ENCODE peak calls at places on chromosomes 7 and 10, in seven cellular contexts. E, K, U, I, V, H and B are unnamed samples.

GRCh38 chr10:3972460-3973366 is 187.7 kb upstream of the KLF6 start:
- DNase-seq in H (no peak), U (no peak), V (no peak), E (no peak), K (no peak), I (peak), B (no peak)

GRCh38 chr10:113292086-113292485 is 260.8 kb upstream of the HABP2 start:
- DNase-seq in E (no peak), K (no peak), U (no peak), I (no peak), V (no peak), H (no peak), B (no peak)

GRCh38 chr7:55348502-55348901 is 16.6 kb upstream of the LANCL2 start:
- DNase-seq in V (no peak), H (no peak), K (no peak), E (no peak), I (no peak), U (no peak), B (no peak)

GRCh38 chr7:157058026-157058425 is 47.6 kb upstream of the MNX1 start:
- DNase-seq in I (no peak), K (no peak), H (no peak), U (no peak), E (no peak), V (no peak), B (no peak)

GRCh38 chr7:8250547-8250946 is 11.4 kb downstream of the ICA1 start:
- DNase-seq in V (no peak), U (no peak), I (no peak), K (no peak), H (no peak), E (no peak), B (no peak)

GRCh38 chr10:48684792-48685651 is at the start of gene WDFY4:
- DNase-seq in E (peak), I (no peak), U (no peak), H (no peak), K (no peak), V (no peak), B (no peak)

GRCh38 chr7:22576941-22577927 is 77.2 kb upstream of the STEAP1B start:
- DNase-seq in K (no peak), V (no peak), I (no peak), E (no peak), U (no peak), H (no peak), B (peak)

GRCh38 chr10:87838650-87839049 is 20.6 kb upstream of the ATAD1 start:
- DNase-seq in U (no peak), V (no peak), K (no peak), H (no peak), E (no peak), I (peak), B (no peak)

GRCh38 chr7:17770710-17771375 is 169.5 kb downstream of the SNX13 start:
- DNase-seq in K (no peak), E (no peak), I (no peak), U (no peak), H (no peak), V (no peak), B (no peak)

GRCh38 chr7:128394904-128395496 is 14.8 kb downstream of the IMPDH1 start:
- DNase-seq in H (no peak), V (no peak), I (no peak), K (no peak), E (no peak), U (no peak), B (no peak)

GRCh38 chr7:128530855-128531104 is 54.2 kb downstream of the METTL2B start:
- DNase-seq in V (no peak), I (no peak), H (no peak), U (no peak), E (no peak), K (no peak), B (no peak)

GRCh38 chr10:52287853-52288252 is 26.2 kb upstream of the DKK1 start:
- DNase-seq in I (no peak), K (no peak), V (no peak), U (no peak), E (no peak), H (no peak), B (no peak)

GRCh38 chr10:6053816-6054581 is 8.2 kb downstream of the IL2RA start:
- DNase-seq in H (peak), I (no peak), K (peak), V (no peak), E (no peak), U (no peak), B (no peak)

GRCh38 chr10:6579904-6580278 is at the start of gene PRKCQ:
- DNase-seq in U (no peak), E (no peak), I (no peak), H (no peak), V (peak), K (no peak), B (no peak)

GRCh38 chr7:30813466-30813865 is 42.2 kb downstream of the MINDY4 start:
- DNase-seq in I (no peak), H (peak), U (no peak), K (no peak), E (no peak), V (no peak), B (no peak)

GRCh38 chr7:43390601-43391000 is 192.3 kb upstream of the STK17A start:
- DNase-seq in E (no peak), K (no peak), I (peak), U (no peak), H (no peak), V (no peak), B (no peak)
- H3K4me3 ChIP-seq in E (no peak), K (no peak), I (no peak), U (no peak), H (no peak), V (no peak), B (no peak)

GRCh38 chr10:27759483-27760281 is 14.1 kb upstream of the MKX start:
- DNase-seq in U (no peak), V (peak), E (no peak), K (no peak), I (peak), H (no peak), B (no peak)
- TF ChIP-seq CTCF in U (peak), V (peak), E (peak), K (no peak), I (no peak), H (no peak), B (no peak)

GRCh38 chr7:65381742-65382141 is 8.1 kb downstream of the ZNF92 start:
- DNase-seq in E (peak), V (peak), I (no peak), U (no peak), H (no peak), K (no peak), B (no peak)
- H3K4me3 ChIP-seq in E (peak), V (peak), I (no peak), U (no peak), H (no peak), K (no peak), B (no peak)

GRCh38 chr7:27898735-27899134 is 158.8 kb downstream of the TAX1BP1 start:
- DNase-seq in U (no peak), E (no peak), I (no peak), H (no peak), V (no peak), K (no peak), B (no peak)

GRCh38 chr7:27897001-27897400 is 157.0 kb downstream of the TAX1BP1 start:
- DNase-seq in I (no peak), K (no peak), E (no peak), U (no peak), H (no peak), V (no peak), B (no peak)

GRCh38 chr7:27895553-27895952 is 155.6 kb downstream of the TAX1BP1 start:
- DNase-seq in U (no peak), V (no peak), E (no peak), I (no peak), H (no peak), K (no peak), B (no peak)

GRCh38 chr7:27899601-27900000 is 159.6 kb downstream of the TAX1BP1 start:
- DNase-seq in E (no peak), I (no peak), H (no peak), K (no peak), V (no peak), U (no peak), B (no peak)

GRCh38 chr7:27897441-27897847 is 157.5 kb downstream of the TAX1BP1 start:
- DNase-seq in E (no peak), H (no peak), I (no peak), U (no peak), K (no peak), V (no peak), B (no peak)
- TF ChIP-seq CTCF in E (no peak), H (no peak), I (no peak), U (no peak), K (no peak), V (no peak), B (no peak)

DNA sequence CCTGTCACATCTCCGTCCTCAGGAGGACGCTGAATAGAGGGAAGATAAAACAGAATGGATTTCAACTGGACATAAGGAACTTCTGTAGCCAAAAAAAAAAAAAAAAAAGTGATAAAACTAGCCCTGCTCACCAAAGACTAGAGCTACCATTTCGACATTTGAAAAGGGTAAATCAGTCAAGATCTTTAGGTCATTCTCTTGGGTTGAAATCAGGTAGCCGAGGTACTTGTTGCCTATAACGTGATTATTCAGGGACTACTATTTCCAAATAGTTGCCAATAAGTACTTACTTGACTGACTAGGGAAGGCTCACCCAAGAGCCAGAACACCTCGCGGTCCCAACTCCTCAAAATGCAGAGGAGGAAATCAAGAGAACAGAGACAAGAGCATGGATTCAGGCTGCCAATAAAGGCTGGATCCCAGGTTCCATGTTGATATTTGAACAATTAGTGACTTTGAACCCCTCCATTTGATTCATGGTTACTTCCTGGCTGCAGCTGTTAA is 2.0 kb downstream of the RHEB start:
- DNase-seq in H (no peak), E (no peak), K (no peak), V (no peak), I (no peak), U (no peak), B (no peak)
- H3K4me3 ChIP-seq in H (peak), E (peak), K (peak), V (peak), I (peak), U (peak), B (peak)

GRCh38 chr7:124152859-124153692 is 120.2 kb upstream of the TMEM229A start:
- DNase-seq in I (peak), E (peak), H (no peak), V (peak), U (peak), K (no peak), B (no peak)
- TF ChIP-seq CTCF in I (peak), E (peak), H (peak), V (peak), U (peak), K (no peak), B (no peak)

GRCh38 chr10:71747039-71747807 is 26.1 kb downstream of the VSIR start:
- DNase-seq in E (no peak), I (no peak), V (no peak), K (no peak), H (peak), U (no peak), B (no peak)
- H3K4me3 ChIP-seq in E (no peak), I (no peak), V (no peak), K (no peak), H (no peak), U (no peak), B (no peak)

DNA sequence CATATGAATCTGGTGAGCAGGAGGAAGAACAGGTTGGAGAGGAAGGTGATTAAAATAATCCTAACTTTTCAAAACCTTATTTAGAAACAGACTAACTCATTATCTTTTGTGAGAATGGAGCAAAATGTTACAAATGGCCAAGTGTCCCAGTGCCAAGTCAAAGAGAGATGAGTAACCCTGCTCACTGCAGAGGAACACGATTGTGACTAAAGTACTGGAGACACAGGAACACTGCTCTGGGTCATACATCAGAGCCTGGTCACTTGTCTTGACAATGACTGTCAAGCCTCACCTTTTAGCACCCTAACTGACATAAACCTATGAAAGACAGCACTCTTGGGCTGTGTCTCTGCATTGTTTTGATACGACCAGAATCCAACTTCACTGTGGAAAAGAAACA is 108.8 kb downstream of the SGMS1 start:
- DNase-seq in H (no peak), E (no peak), V (no peak), K (no peak), U (no peak), I (no peak), B (no peak)
- TF ChIP-seq CTCF in H (no peak), E (no peak), V (no peak), K (no peak), U (no peak), I (no peak), B (no peak)

GRCh38 chr10:83606275-83606674 is 533.0 kb upstream of the GHITM start:
- DNase-seq in I (peak), E (no peak), K (no peak), U (no peak), V (peak), H (no peak), B (peak)

GRCh38 chr10:83612746-83613145 is 526.6 kb upstream of the GHITM start:
- DNase-seq in I (no peak), U (no peak), H (no peak), V (no peak), K (no peak), E (no peak), B (no peak)

GRCh38 chr10:83607959-83608745 is 531.2 kb upstream of the GHITM start:
- DNase-seq in H (no peak), E (no peak), V (peak), U (no peak), I (no peak), K (no peak), B (no peak)

GRCh38 chr10:83617692-83618325 is 521.5 kb upstream of the GHITM start:
- DNase-seq in H (no peak), U (no peak), I (no peak), E (no peak), V (no peak), K (no peak), B (no peak)

DNA sequence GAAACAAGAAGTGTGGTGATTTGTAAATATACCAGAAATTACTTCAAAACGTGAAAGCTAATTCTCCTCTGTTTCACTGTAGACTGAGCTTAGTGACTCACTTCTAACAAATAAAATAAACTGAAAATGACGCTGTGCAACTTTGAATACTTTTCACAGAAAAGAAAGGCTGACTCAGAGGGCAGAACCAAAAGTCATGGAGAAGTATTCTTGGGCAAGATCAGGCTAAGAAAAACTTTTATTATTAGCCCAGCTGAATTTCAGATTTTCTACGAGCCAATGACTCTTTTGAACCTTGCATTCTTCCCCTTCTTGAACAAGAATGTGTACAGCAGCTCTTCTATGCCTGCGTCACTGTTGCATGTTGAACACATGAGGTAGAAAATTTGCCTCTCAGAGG is 527.3 kb upstream of the GHITM start:
- DNase-seq in E (no peak), K (no peak), I (no peak), V (no peak), H (no peak), U (no peak), B (no peak)
- H3K4me3 ChIP-seq in E (no peak), K (no peak), I (no peak), V (no peak), H (no peak), U (no peak), B (no peak)